ENCODE peak calls at places on chromosome 1, in ten cellular contexts. One of them, this sample, is unnamed.

GRCh38 chr1:70140343-70140742 is 65.0 kb downstream of the LRRC40 start:
- DNase-seq in EL: peak
- DNase-seq in substantia nigra: no peak
- DNase-seq in EH: peak
- DNase-seq in progenitor cell of endocrine pancreas: no peak
- DNase-seq in effector memory CD4-positive, alpha-beta T cell: no peak
- DNase-seq in BE2C: no peak
- DNase-seq in A172: no peak
- DNase-seq in NCI-H748 treated with DMSO at 0.1 percent for 48 hours: no peak
- DNase-seq in A549: no peak
- DNase-seq in this sample: no peak

GRCh38 chr1:58754056-58754613 is 29.7 kb downstream of the JUN start:
- DNase-seq in NCI-H748 treated with DMSO at 0.1 percent for 48 hours: no peak
- DNase-seq in effector memory CD4-positive, alpha-beta T cell: no peak
- DNase-seq in BE2C: no peak
- DNase-seq in EH: peak
- DNase-seq in progenitor cell of endocrine pancreas: no peak
- DNase-seq in substantia nigra: no peak
- DNase-seq in EL: peak
- DNase-seq in A172: no peak
- DNase-seq in A549: no peak
- DNase-seq in this sample: no peak

GRCh38 chr1:184986250-184986649 is 11.9 kb upstream of the NIBAN1 start:
- DNase-seq in NCI-H748 treated with DMSO at 0.1 percent for 48 hours: peak
- DNase-seq in EH: peak
- DNase-seq in A549: peak
- DNase-seq in BE2C: no peak
- DNase-seq in EL: peak
- DNase-seq in progenitor cell of endocrine pancreas: no peak
- DNase-seq in effector memory CD4-positive, alpha-beta T cell: no peak
- DNase-seq in substantia nigra: no peak
- DNase-seq in A172: peak
- DNase-seq in this sample: peak

GRCh38 chr1:45846931-45847330 is 43.5 kb downstream of the MAST2 start:
- DNase-seq in NCI-H748 treated with DMSO at 0.1 percent for 48 hours: no peak
- DNase-seq in A549: no peak
- DNase-seq in substantia nigra: no peak
- DNase-seq in EH: peak
- DNase-seq in effector memory CD4-positive, alpha-beta T cell: no peak
- DNase-seq in EL: peak
- DNase-seq in BE2C: no peak
- DNase-seq in progenitor cell of endocrine pancreas: no peak
- DNase-seq in A172: peak
- DNase-seq in this sample: peak

GRCh38 chr1:165328136-165328535 is 28.4 kb downstream of the LMX1A start:
- DNase-seq in effector memory CD4-positive, alpha-beta T cell: no peak
- DNase-seq in A172: no peak
- DNase-seq in EH: no peak
- DNase-seq in EL: no peak
- DNase-seq in substantia nigra: no peak
- DNase-seq in progenitor cell of endocrine pancreas: no peak
- DNase-seq in A549: no peak
- DNase-seq in NCI-H748 treated with DMSO at 0.1 percent for 48 hours: no peak
- DNase-seq in BE2C: no peak
- DNase-seq in this sample: no peak

GRCh38 chr1:31487143-31487542 is 74.1 kb downstream of the SERINC2 start:
- DNase-seq in A549: no peak
- DNase-seq in EL: no peak
- DNase-seq in NCI-H748 treated with DMSO at 0.1 percent for 48 hours: no peak
- DNase-seq in substantia nigra: no peak
- DNase-seq in effector memory CD4-positive, alpha-beta T cell: no peak
- DNase-seq in A172: no peak
- DNase-seq in progenitor cell of endocrine pancreas: no peak
- DNase-seq in EH: no peak
- DNase-seq in BE2C: no peak
- DNase-seq in this sample: no peak

GRCh38 chr1:196078691-196079090 is 529.5 kb downstream of the KCNT2 start:
- DNase-seq in effector memory CD4-positive, alpha-beta T cell: no peak
- DNase-seq in A549: peak
- DNase-seq in EH: peak
- DNase-seq in progenitor cell of endocrine pancreas: no peak
- DNase-seq in EL: peak
- DNase-seq in NCI-H748 treated with DMSO at 0.1 percent for 48 hours: no peak
- DNase-seq in BE2C: no peak
- DNase-seq in substantia nigra: no peak
- DNase-seq in A172: peak
- DNase-seq in this sample: no peak

GRCh38 chr1:156693858-156694562 is 11.4 kb downstream of the CRABP2 start:
- DNase-seq in NCI-H748 treated with DMSO at 0.1 percent for 48 hours: no peak
- DNase-seq in A172: peak
- DNase-seq in EL: no peak
- DNase-seq in progenitor cell of endocrine pancreas: no peak
- DNase-seq in EH: peak
- DNase-seq in substantia nigra: no peak
- DNase-seq in effector memory CD4-positive, alpha-beta T cell: no peak
- DNase-seq in BE2C: no peak
- DNase-seq in A549: peak
- DNase-seq in this sample: peak

GRCh38 chr1:93770640-93771039 is 89.0 kb upstream of the BCAR3 start:
- DNase-seq in EL: no peak
- DNase-seq in progenitor cell of endocrine pancreas: no peak
- DNase-seq in substantia nigra: no peak
- DNase-seq in effector memory CD4-positive, alpha-beta T cell: no peak
- DNase-seq in EH: peak
- DNase-seq in A549: no peak
- DNase-seq in A172: no peak
- DNase-seq in NCI-H748 treated with DMSO at 0.1 percent for 48 hours: no peak
- DNase-seq in BE2C: no peak
- DNase-seq in this sample: peak

GRCh38 chr1:119275145-119275929 is 93.2 kb upstream of the HAO2 start:
- DNase-seq in substantia nigra: no peak
- DNase-seq in A172: peak
- DNase-seq in EL: peak
- DNase-seq in progenitor cell of endocrine pancreas: peak
- DNase-seq in effector memory CD4-positive, alpha-beta T cell: no peak
- DNase-seq in NCI-H748 treated with DMSO at 0.1 percent for 48 hours: peak
- DNase-seq in EH: peak
- DNase-seq in A549: peak
- DNase-seq in BE2C: peak
- DNase-seq in this sample: peak

GRCh38 chr1:210669951-210670350 is 341.2 kb downstream of the HHAT start:
- DNase-seq in progenitor cell of endocrine pancreas: no peak
- DNase-seq in EH: no peak
- DNase-seq in effector memory CD4-positive, alpha-beta T cell: no peak
- DNase-seq in A549: no peak
- DNase-seq in EL: no peak
- DNase-seq in BE2C: no peak
- DNase-seq in NCI-H748 treated with DMSO at 0.1 percent for 48 hours: no peak
- DNase-seq in substantia nigra: no peak
- DNase-seq in A172: no peak
- DNase-seq in this sample: no peak